ENCODE peak calls at places on chromosome 17, in six cellular contexts. X, A, Z, L, T and S are unnamed samples.

GRCh38 chr17:71486171-71486740 is 634.6 kb upstream of the SOX9 start:
- DNase-seq in A (no peak), Z (no peak), X (no peak), L (no peak), T (no peak), S (no peak)

GRCh38 chr17:33112763-33113162 is 121.1 kb downstream of the SPACA3 start:
- DNase-seq in L (no peak), Z (no peak), T (no peak), X (no peak), A (no peak), S (no peak)

GRCh38 chr17:48625502-48626201 is 506 bp downstream of the HOXB9 start:
- DNase-seq in T (peak; percentile 61), A (peak; percentile 61), Z (peak; percentile 92), L (no peak), X (peak; percentile 63), S (peak; percentile 69)

GRCh38 chr17:2347805-2348685 is 10.7 kb downstream of the SGSM2 start:
- DNase-seq in Z (peak; percentile 92), T (no peak), X (peak; percentile 92), A (no peak), L (peak; percentile 85), S (no peak)

GRCh38 chr17:14301761-14302401 is 1.0 kb downstream of the HS3ST3B1 start:
- DNase-seq in T (peak; percentile 62), X (peak; percentile 48), L (no peak), A (peak; percentile 81), Z (peak; percentile 58), S (no peak)

GRCh38 chr17:8051831-8052230 is 13.0 kb downstream of the ALOX15B start:
- DNase-seq in A (no peak), L (no peak), T (no peak), Z (no peak), X (no peak), S (no peak)

GRCh38 chr17:33164556-33164881 is 128.6 kb downstream of the ASIC2 start:
- DNase-seq in T (no peak), X (no peak), Z (no peak), A (no peak), L (no peak), S (no peak)

GRCh38 chr17:61247438-61247837 is 152.2 kb upstream of the TBX2 start:
- DNase-seq in A (no peak), T (no peak), L (no peak), Z (no peak), X (no peak), S (no peak)

GRCh38 chr17:62724398-62725146 is 83.5 kb downstream of the MARCHF10 start:
- DNase-seq in A (peak; percentile 86), T (peak; percentile 82), Z (no peak), L (no peak), X (no peak), S (no peak)

GRCh38 chr17:48546924-48547838 is 2.3 kb upstream of the HOXB2 start:
- DNase-seq in A (no peak), X (no peak), L (no peak), Z (no peak), T (no peak), S (no peak)

GRCh38 chr17:55580596-55581133 is 69.4 kb upstream of the SMIM36 start:
- DNase-seq in X (no peak), Z (no peak), A (no peak), T (no peak), L (no peak), S (no peak)

GRCh38 chr17:76968707-76969597 is 100.7 kb downstream of the MGAT5B start:
- DNase-seq in Z (peak; percentile 94), L (no peak), T (peak; percentile 67), A (peak; percentile 68), X (peak; percentile 98), S (no peak)

GRCh38 chr17:39674702-39675389 is 6.6 kb downstream of the PNMT start:
- DNase-seq in Z (no peak), T (no peak), L (peak; percentile 90), X (no peak), A (no peak), S (no peak)

GRCh38 chr17:31424944-31425582 is 33.6 kb downstream of the RAB11FIP4 start:
- DNase-seq in A (no peak), X (peak; percentile 75), L (no peak), T (no peak), Z (no peak), S (no peak)

GRCh38 chr17:76147211-76148014 is 6.4 kb upstream of the FOXJ1 start:
- DNase-seq in L (peak; percentile 14), T (no peak), X (no peak), A (no peak), Z (peak; percentile 71), S (no peak)